ENCODE peak calls at places on chromosomes 7 and 10, in five cellular contexts. One of them, this sample, is unnamed. For H3K27me3, the result is how much of the 10 kb centered on the place peaks cover.

GRCh38 chr7:51190950-51191349 is 125.7 kb downstream of the COBL start:
- DNase-seq in ovary: no peak
- DNase-seq in prostate gland: no peak
- DNase-seq in fibroblast of lung: no peak
- DNase-seq in adrenal gland: no peak
- DNase-seq in this sample: no peak

GRCh38 chr7:35734001-35734483 is 39.1 kb upstream of the HERPUD2 start:
- DNase-seq in fibroblast of lung: no peak
- DNase-seq in prostate gland: no peak
- DNase-seq in adrenal gland: no peak
- DNase-seq in ovary: no peak
- DNase-seq in this sample: no peak

GRCh38 chr7:32179567-32179966 is 109.4 kb upstream of the PDE1C start:
- DNase-seq in prostate gland: no peak
- DNase-seq in fibroblast of lung: peak
- DNase-seq in adrenal gland: no peak
- DNase-seq in ovary: no peak
- DNase-seq in this sample: no peak

GRCh38 chr10:47331491-47331890 is 9.2 kb downstream of the GDF2 start:
- DNase-seq in fibroblast of lung: no peak
- DNase-seq in adrenal gland: no peak
- DNase-seq in prostate gland: no peak
- DNase-seq in ovary: no peak
- DNase-seq in this sample: no peak

GRCh38 chr7:107534139-107534538 is 29.6 kb downstream of the COG5 start:
- DNase-seq in ovary: no peak
- DNase-seq in fibroblast of lung: no peak
- DNase-seq in prostate gland: no peak
- DNase-seq in adrenal gland: no peak
- DNase-seq in this sample: no peak

GRCh38 chr10:22325272-22325947 is 4.5 kb downstream of the BMI1 start:
- DNase-seq in ovary: peak
- DNase-seq in adrenal gland: peak
- DNase-seq in prostate gland: peak
- DNase-seq in fibroblast of lung: peak
- DNase-seq in this sample: peak

GRCh38 chr10:99659868-99660366 is 608 bp downstream of the ENTPD7 start:
- DNase-seq in prostate gland: no peak
- DNase-seq in fibroblast of lung: no peak
- DNase-seq in ovary: no peak
- DNase-seq in adrenal gland: no peak
- DNase-seq in this sample: no peak

GRCh38 chr10:77857272-77857671 is 69.3 kb downstream of the DLG5 start:
- DNase-seq in ovary: peak
- DNase-seq in prostate gland: peak
- DNase-seq in adrenal gland: peak
- DNase-seq in fibroblast of lung: no peak
- DNase-seq in this sample: peak

GRCh38 chr10:131964298-131964697 is 17.4 kb downstream of the BNIP3 start:
- DNase-seq in adrenal gland: no peak
- DNase-seq in ovary: no peak
- DNase-seq in fibroblast of lung: no peak
- DNase-seq in prostate gland: no peak
- DNase-seq in this sample: no peak

GRCh38 chr10:74593470-74593869 is 232.9 kb upstream of the KAT6B start:
- DNase-seq in prostate gland: peak
- DNase-seq in ovary: no peak
- DNase-seq in fibroblast of lung: peak
- DNase-seq in adrenal gland: no peak
- DNase-seq in this sample: no peak

DNA sequence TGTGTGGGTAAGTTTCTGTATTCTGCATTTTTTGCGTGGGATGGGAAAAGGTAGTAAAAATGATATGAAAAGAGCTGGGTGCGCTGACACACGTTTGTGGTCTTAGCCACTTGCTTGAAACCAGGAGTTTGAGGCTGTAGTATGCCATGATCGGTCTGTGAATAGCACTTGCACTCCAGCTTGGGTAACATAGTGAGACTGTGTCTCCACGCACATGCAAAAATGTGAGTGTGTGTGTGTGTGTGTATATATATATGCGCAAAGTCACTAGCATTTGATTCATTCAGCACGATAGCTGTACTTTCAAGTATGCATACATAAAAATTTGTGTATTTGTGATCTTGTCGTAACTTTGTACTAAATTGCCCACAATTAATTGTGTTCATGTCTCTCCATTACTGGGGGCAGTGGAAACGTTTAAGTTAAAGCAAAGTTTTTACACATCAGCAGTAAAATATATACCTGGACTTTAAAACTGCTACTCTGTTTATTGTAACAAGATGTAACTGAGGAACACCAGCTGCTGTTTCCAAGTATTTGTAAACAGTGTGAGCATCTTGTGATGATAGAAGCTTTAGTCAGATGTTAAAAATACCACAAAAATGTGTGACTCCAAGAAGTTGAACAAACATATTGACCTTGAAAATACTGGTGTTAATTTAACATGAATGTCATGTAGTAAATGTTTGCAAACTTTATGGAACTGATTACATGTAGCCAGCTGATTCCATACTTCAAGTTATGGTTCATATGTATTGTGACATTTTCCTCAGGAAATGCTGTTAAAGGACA is 1.6 kb downstream of the ZRANB1 start:
- DNase-seq in adrenal gland: no peak
- DNase-seq in fibroblast of lung: peak
- DNase-seq in prostate gland: no peak
- DNase-seq in ovary: no peak
- DNase-seq in this sample: no peak
- H3K4me3 ChIP-seq in adrenal gland: no peak
- H3K4me3 ChIP-seq in fibroblast of lung: no peak
- H3K4me3 ChIP-seq in prostate gland: no peak
- H3K4me3 ChIP-seq in ovary: peak
- H3K4me3 ChIP-seq in this sample: no peak

GRCh38 chr7:115359919-115360318 is 438.0 kb downstream of the MDFIC start:
- DNase-seq in prostate gland: no peak
- DNase-seq in fibroblast of lung: peak
- DNase-seq in ovary: no peak
- DNase-seq in adrenal gland: no peak
- DNase-seq in this sample: no peak

GRCh38 chr7:115359119-115359518 is 437.2 kb downstream of the MDFIC start:
- DNase-seq in fibroblast of lung: no peak
- DNase-seq in ovary: no peak
- DNase-seq in prostate gland: no peak
- DNase-seq in adrenal gland: no peak
- DNase-seq in this sample: no peak

GRCh38 chr7:115354925-115355324 is 433.0 kb downstream of the MDFIC start:
- DNase-seq in fibroblast of lung: no peak
- DNase-seq in prostate gland: no peak
- DNase-seq in ovary: no peak
- DNase-seq in adrenal gland: no peak
- DNase-seq in this sample: no peak

GRCh38 chr7:115357213-115357999 is 435.5 kb downstream of the MDFIC start:
- DNase-seq in fibroblast of lung: peak
- DNase-seq in adrenal gland: no peak
- DNase-seq in ovary: no peak
- DNase-seq in prostate gland: no peak
- DNase-seq in this sample: no peak

GRCh38 chr7:115356139-115356746 is 434.3 kb downstream of the MDFIC start:
- DNase-seq in adrenal gland: no peak
- DNase-seq in fibroblast of lung: peak
- DNase-seq in ovary: no peak
- DNase-seq in prostate gland: no peak
- DNase-seq in this sample: no peak
- TF ChIP-seq CTCF in adrenal gland: peak
- TF ChIP-seq CTCF in fibroblast of lung: peak
- TF ChIP-seq CTCF in ovary: no peak
- TF ChIP-seq CTCF in prostate gland: peak
- TF ChIP-seq CTCF in this sample: no peak

DNA sequence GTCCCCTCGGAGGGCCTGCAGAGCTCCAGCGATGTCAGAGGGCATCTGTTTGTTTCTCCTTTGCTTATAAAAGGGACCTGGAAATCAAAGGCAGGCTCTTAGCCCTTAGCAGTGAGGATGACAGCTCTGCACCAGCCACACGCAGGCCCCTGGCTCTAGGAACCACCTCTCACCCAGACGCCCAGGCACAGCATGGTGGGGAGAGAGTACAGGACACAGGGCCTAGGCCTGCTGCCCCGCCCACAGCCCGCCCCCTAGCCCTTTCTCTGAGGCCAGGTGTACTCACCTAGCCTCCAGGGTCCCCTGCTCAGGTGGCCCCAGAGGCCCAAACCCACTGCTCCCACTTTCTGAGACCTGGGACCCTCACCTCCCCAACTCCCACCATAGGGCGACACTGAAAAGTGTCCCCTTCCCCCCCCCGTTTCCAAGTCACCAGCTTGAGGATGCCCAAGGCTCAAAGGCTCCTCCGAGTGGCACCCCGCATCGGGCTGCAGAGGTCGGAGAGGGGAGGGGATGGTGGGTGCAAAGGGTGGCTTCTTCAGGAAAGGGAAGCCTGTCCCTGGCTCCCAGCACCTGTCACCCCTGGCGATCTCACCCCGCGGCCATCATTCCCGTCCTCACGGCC is 697 bp upstream of the SLC18A2 start:
- DNase-seq in ovary: no peak
- DNase-seq in adrenal gland: no peak
- DNase-seq in fibroblast of lung: no peak
- DNase-seq in prostate gland: no peak
- DNase-seq in this sample: no peak
- H3K27me3 ChIP-seq in ovary: under half
- H3K27me3 ChIP-seq in adrenal gland: under half
- H3K27me3 ChIP-seq in fibroblast of lung: under half
- H3K27me3 ChIP-seq in prostate gland: under half
- H3K27me3 ChIP-seq in this sample: under half

DNA sequence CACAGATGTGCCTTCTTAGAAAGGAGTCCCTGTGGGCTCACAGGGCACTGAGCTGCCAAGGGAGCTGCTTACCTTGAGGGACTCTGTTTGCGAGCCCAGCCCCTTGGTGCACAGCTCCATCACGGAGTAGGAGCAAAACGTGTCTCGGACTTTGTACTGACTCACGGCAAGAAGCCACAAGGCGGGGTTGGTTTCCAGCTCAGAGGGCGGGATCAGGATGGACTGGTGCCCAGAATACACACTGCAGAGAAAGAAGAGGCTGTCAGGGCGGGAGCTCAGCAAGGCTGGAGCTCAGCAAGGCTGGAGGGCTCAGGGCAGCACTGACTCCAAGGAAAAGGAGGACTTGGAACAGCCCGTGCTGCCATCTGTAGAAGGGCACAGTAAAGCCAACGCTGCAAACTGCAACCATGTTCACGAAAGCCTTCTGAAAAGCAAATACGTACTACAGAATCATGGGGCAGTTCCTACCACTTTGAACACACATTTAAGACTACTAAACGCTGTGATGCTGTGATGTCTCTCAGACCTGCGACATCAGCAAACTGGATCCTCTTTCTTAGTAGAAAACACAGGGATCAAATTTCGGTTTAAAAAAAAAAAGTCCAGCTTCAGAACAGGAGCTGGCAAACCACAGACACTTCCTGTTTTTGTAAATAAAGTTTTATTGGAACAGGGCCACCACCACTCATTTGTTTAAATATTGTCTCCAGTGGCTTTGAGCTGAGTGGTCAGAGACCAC is 194.3 kb downstream of the ZMYND11 start:
- DNase-seq in prostate gland: peak
- DNase-seq in fibroblast of lung: peak
- DNase-seq in ovary: peak
- DNase-seq in adrenal gland: peak
- DNase-seq in this sample: peak
- H3K4me3 ChIP-seq in prostate gland: peak
- H3K4me3 ChIP-seq in fibroblast of lung: peak
- H3K4me3 ChIP-seq in ovary: no peak
- H3K4me3 ChIP-seq in adrenal gland: no peak
- H3K4me3 ChIP-seq in this sample: no peak

This sample was measured in thyroid gland.